ENCODE peak calls at places on chromosomes 7 and 10, in eight cellular contexts. K is stimulated activated CD4-positive, alpha-beta T cell treated with anti-CD3 and anti-CD28 coated beads, Interleukin-15, amount 100 ng/mL, for 24 hours; M is coronary artery; Y is endodermal cell; I is stimulated activated CD8-positive, alpha-beta memory T cell treated with anti-CD3 and anti-CD28 coated beads, Interleukin-15, amount 100 ng/mL, for 48 hours; B is heart right ventricle; L is renal cortical epithelial cell; P is HuH-7.5. T is an unnamed sample.

GRCh38 chr10:48468130-48468790 is 136.6 kb downstream of the ARHGAP22 start:
- DNase-seq in K (no peak), M (no peak), Y (peak), I (no peak), B (no peak), L (no peak), P (no peak), T (no peak)

GRCh38 chr7:101527844-101528667 is 101.0 kb downstream of the MYL10 start:
- DNase-seq in K (no peak), M (no peak), Y (no peak), I (no peak), B (peak), L (peak), P (no peak), T (no peak)

GRCh38 chr7:15158141-15158810 is 255.7 kb upstream of the DGKB start:
- DNase-seq in K (no peak), M (no peak), Y (no peak), I (no peak), B (no peak), L (peak), P (no peak), T (no peak)

GRCh38 chr10:44897049-44897448 is 14.1 kb upstream of the TMEM72 start:
- DNase-seq in K (no peak), M (no peak), Y (no peak), I (no peak), B (no peak), L (no peak), P (no peak), T (peak)

GRCh38 chr7:44380831-44381493 is 55.6 kb upstream of the CAMK2B start:
- DNase-seq in K (no peak), M (peak), Y (no peak), I (no peak), B (no peak), L (peak), P (no peak), T (no peak)

GRCh38 chr10:19843487-19843886 is 27.3 kb downstream of the PLXDC2 start:
- DNase-seq in K (no peak), M (no peak), Y (no peak), I (no peak), B (no peak), L (peak), P (no peak), T (no peak)

GRCh38 chr10:3813986-3814831 is 29.2 kb upstream of the KLF6 start:
- DNase-seq in K (no peak), M (no peak), Y (no peak), I (no peak), B (no peak), L (no peak), P (no peak), T (no peak)

GRCh38 chr7:74429153-74429747 is 24.5 kb upstream of the GTF2IRD1 start:
- DNase-seq in K (no peak), M (no peak), Y (peak), I (no peak), B (no peak), L (peak), P (no peak), T (peak)

GRCh38 chr7:151687523-151688235 is 168.0 kb upstream of the RHEB start:
- DNase-seq in K (no peak), M (peak), Y (peak), I (no peak), B (peak), L (peak), P (peak), T (no peak)

GRCh38 chr10:78529262-78529661 is 495.6 kb downstream of the RPS24 start:
- DNase-seq in K (no peak), M (peak), Y (no peak), I (no peak), B (no peak), L (no peak), P (no peak), T (no peak)

GRCh38 chr10:8133146-8133545 is 78.7 kb downstream of the GATA3 start:
- DNase-seq in K (peak), M (no peak), Y (no peak), I (peak), B (no peak), L (no peak), P (no peak), T (peak)

GRCh38 chr10:125448596-125448995 is 234.4 kb downstream of the TEX36 start:
- DNase-seq in K (peak), M (no peak), Y (peak), I (no peak), B (no peak), L (no peak), P (peak), T (peak)

T was measured in RPMI8226.